ENCODE peak calls at places on chromosomes 4 and X, in six cellular contexts. Y, L, E, D, G and C are unnamed samples.

GRCh38 chr4:146256328-146256727 is 42.0 kb downstream of the REELD1 start:
- DNase-seq in Y (no peak), L (no peak), E (no peak), D (no peak), G (no peak), C (no peak)

GRCh38 chr4:113901994-113902787 is 77.3 kb downstream of the ARSJ start:
- DNase-seq in Y (no peak), L (no peak), E (peak), D (no peak), G (no peak), C (no peak)

GRCh38 chr4:7186516-7187296 is 5.6 kb upstream of the SORCS2 start:
- DNase-seq in Y (peak), L (no peak), E (peak), D (peak), G (no peak), C (no peak)

GRCh38 chr4:185637162-185637875 is 102.0 kb upstream of the PDLIM3 start:
- DNase-seq in Y (no peak), L (no peak), E (no peak), D (no peak), G (no peak), C (no peak)

GRCh38 chrX:115960440-115961084 is 210.0 kb upstream of the AGTR2 start:
- DNase-seq in Y (no peak), L (no peak), E (no peak), D (no peak), G (no peak), C (no peak)

GRCh38 chr4:6658635-6659075 is 18.2 kb downstream of the MRFAP1 start:
- DNase-seq in Y (no peak), L (no peak), E (no peak), D (peak), G (peak), C (peak)

GRCh38 chr4:76811604-76812412 is 86.1 kb downstream of the SOWAHB start:
- DNase-seq in Y (no peak), L (no peak), E (no peak), D (peak), G (peak), C (peak)

GRCh38 chr4:87739494-87739893 is 59.9 kb upstream of the IBSP start:
- DNase-seq in Y (no peak), L (no peak), E (no peak), D (no peak), G (no peak), C (no peak)

GRCh38 chr4:43242611-43243010 is 350.1 kb downstream of the GRXCR1 start:
- DNase-seq in Y (no peak), L (no peak), E (no peak), D (no peak), G (peak), C (peak)

GRCh38 chrX:17768997-17769396 is 31.7 kb downstream of the SCML1 start:
- DNase-seq in Y (no peak), L (no peak), E (no peak), D (no peak), G (no peak), C (no peak)

GRCh38 chr4:53622739-53623151 is 31.5 kb upstream of the LNX1 start:
- DNase-seq in Y (no peak), L (no peak), E (no peak), D (no peak), G (peak), C (peak)

GRCh38 chr4:175470141-175470540 is 341.9 kb downstream of the GPM6A start:
- DNase-seq in Y (no peak), L (no peak), E (no peak), D (no peak), G (peak), C (no peak)

GRCh38 chr4:183798921-183799307 is 106.2 kb upstream of the STOX2 start:
- DNase-seq in Y (no peak), L (no peak), E (no peak), D (no peak), G (no peak), C (no peak)

GRCh38 chrX:148784859-148785655 is 284.6 kb downstream of the AFF2 start:
- DNase-seq in Y (no peak), L (no peak), E (no peak), D (no peak), G (no peak), C (no peak)

GRCh38 chrX:39874202-39874816 is 223.4 kb downstream of the BCOR start:
- DNase-seq in Y (no peak), L (no peak), E (no peak), D (no peak), G (no peak), C (no peak)

GRCh38 chr4:8617486-8618040 is 25.0 kb downstream of the CPZ start:
- DNase-seq in Y (no peak), L (no peak), E (no peak), D (peak), G (no peak), C (no peak)

GRCh38 chrX:111829345-111829744 is 46.6 kb upstream of the TRPC5OS start:
- DNase-seq in Y (no peak), L (no peak), E (no peak), D (no peak), G (no peak), C (no peak)

GRCh38 chr4:5198586-5198985 is 147.3 kb downstream of the STK32B start:
- DNase-seq in Y (no peak), L (no peak), E (no peak), D (no peak), G (no peak), C (no peak)

GRCh38 chrX:17601816-17602215 is 135.5 kb upstream of the SCML1 start:
- DNase-seq in Y (no peak), L (no peak), E (no peak), D (no peak), G (no peak), C (no peak)

GRCh38 chrX:53571494-53571893 is 115.0 kb downstream of the HUWE1 start:
- DNase-seq in Y (no peak), L (no peak), E (no peak), D (no peak), G (no peak), C (no peak)

GRCh38 chrX:72069380-72070160 is 62.1 kb downstream of the RTL5 start:
- DNase-seq in Y (peak), L (no peak), E (no peak), D (no peak), G (no peak), C (no peak)
- H3K4me3 ChIP-seq in Y (peak), L (peak), E (no peak), D (no peak), G (no peak), C (no peak)

GRCh38 chr4:180664766-180665368 is 1578.3 kb upstream of the TENM3 start:
- DNase-seq in Y (peak), L (peak), E (peak), D (no peak), G (peak), C (peak)
- TF ChIP-seq CTCF in Y (peak), L (peak), E (peak), D (peak), G (peak), C (peak)

GRCh38 chr4:56505269-56506109 is at the start of gene ARL9:
- DNase-seq in Y (peak), L (peak), E (peak), D (peak), G (peak), C (peak)
- H3K4me3 ChIP-seq in Y (peak), L (peak), E (no peak), D (peak), G (peak), C (peak)

DNA sequence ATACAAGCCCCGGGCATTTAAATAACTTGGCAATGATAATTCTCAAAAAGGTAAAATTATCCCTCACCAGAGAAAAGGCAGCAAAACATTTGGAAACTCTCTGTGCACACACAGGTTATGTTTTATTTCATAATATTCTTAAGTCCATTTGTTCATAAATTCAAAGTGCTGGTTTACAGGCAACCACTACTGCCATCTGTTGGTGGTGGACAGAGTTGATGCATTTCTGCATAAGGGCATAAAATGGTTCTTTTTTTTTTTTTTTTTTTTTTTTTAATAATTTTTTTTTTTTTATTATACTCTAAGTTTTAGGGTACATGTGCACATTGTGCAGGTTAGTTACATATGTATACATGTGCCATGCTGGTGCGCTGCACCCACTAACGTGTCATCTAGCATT is 31.5 kb upstream of the IL21 start:
- DNase-seq in Y (peak), L (no peak), E (peak), D (no peak), G (peak), C (peak)
- TF ChIP-seq CTCF in Y (peak), L (peak), E (no peak), D (peak), G (peak), C (peak)